ENCODE peak calls at places on chromosome 2, in four cellular contexts. One of them, this sample, is unnamed.

GRCh38 chr2:112916145-112916571 is 5.2 kb downstream of the IL37 start:
- DNase-seq in GM12878: no peak
- DNase-seq in IMR-90: no peak
- DNase-seq in K562: no peak
- DNase-seq in this sample: no peak

GRCh38 chr2:178419123-178419522 is 31.9 kb downstream of the PRKRA start:
- DNase-seq in IMR-90: peak
- DNase-seq in GM12878: no peak
- DNase-seq in K562: no peak
- DNase-seq in this sample: peak

GRCh38 chr2:242032780-242033656 is 163.5 kb downstream of the RTP5 start:
- DNase-seq in IMR-90: no peak
- DNase-seq in K562: no peak
- DNase-seq in GM12878: no peak
- DNase-seq in this sample: no peak

GRCh38 chr2:2325538-2325937 is 5.5 kb downstream of the MYT1L start:
- DNase-seq in GM12878: no peak
- DNase-seq in K562: no peak
- DNase-seq in IMR-90: no peak
- DNase-seq in this sample: no peak

GRCh38 chr2:218169757-218170546 is 3.2 kb upstream of the CXCR1 start:
- DNase-seq in GM12878: no peak
- DNase-seq in K562: no peak
- DNase-seq in IMR-90: peak
- DNase-seq in this sample: no peak

GRCh38 chr2:29528891-29529520 is 392.4 kb downstream of the ALK start:
- DNase-seq in K562: no peak
- DNase-seq in IMR-90: peak
- DNase-seq in GM12878: no peak
- DNase-seq in this sample: no peak

GRCh38 chr2:105790467-105791118 is 45.9 kb downstream of the NCK2 start:
- DNase-seq in IMR-90: no peak
- DNase-seq in GM12878: no peak
- DNase-seq in K562: no peak
- DNase-seq in this sample: no peak

GRCh38 chr2:231568785-231569435 is 23.8 kb upstream of the TEX44 start:
- DNase-seq in K562: no peak
- DNase-seq in GM12878: no peak
- DNase-seq in IMR-90: no peak
- DNase-seq in this sample: no peak

GRCh38 chr2:29066989-29067605 is 7.2 kb downstream of the PCARE start:
- DNase-seq in GM12878: no peak
- DNase-seq in K562: no peak
- DNase-seq in IMR-90: peak
- DNase-seq in this sample: no peak

GRCh38 chr2:31414601-31415241 is at the start of gene XDH:
- DNase-seq in GM12878: no peak
- DNase-seq in K562: no peak
- DNase-seq in IMR-90: no peak
- DNase-seq in this sample: no peak
- H2AFZ ChIP-seq in GM12878: no peak
- H2AFZ ChIP-seq in K562: no peak
- H2AFZ ChIP-seq in IMR-90: peak
- H2AFZ ChIP-seq in this sample: no peak

GRCh38 chr2:148745151-148745851 is 100.8 kb downstream of the EPC2 start:
- DNase-seq in GM12878: no peak
- DNase-seq in IMR-90: peak
- DNase-seq in K562: no peak
- DNase-seq in this sample: no peak
- TF ChIP-seq FOS in GM12878: no peak
- TF ChIP-seq FOS in IMR-90: no peak
- TF ChIP-seq FOS in K562: no peak
- TF ChIP-seq FOS in this sample: no peak

GRCh38 chr2:46179037-46179621 is 118.1 kb upstream of the EPAS1 start:
- DNase-seq in IMR-90: peak
- DNase-seq in K562: peak
- DNase-seq in GM12878: peak
- DNase-seq in this sample: peak

GRCh38 chr2:46174559-46175170 is 122.5 kb upstream of the EPAS1 start:
- DNase-seq in GM12878: no peak
- DNase-seq in IMR-90: no peak
- DNase-seq in K562: no peak
- DNase-seq in this sample: no peak

GRCh38 chr2:46175409-46175808 is 121.8 kb upstream of the EPAS1 start:
- DNase-seq in K562: no peak
- DNase-seq in GM12878: no peak
- DNase-seq in IMR-90: peak
- DNase-seq in this sample: no peak

GRCh38 chr2:46180189-46180588 is 117.0 kb upstream of the EPAS1 start:
- DNase-seq in GM12878: no peak
- DNase-seq in K562: no peak
- DNase-seq in IMR-90: no peak
- DNase-seq in this sample: no peak

DNA sequence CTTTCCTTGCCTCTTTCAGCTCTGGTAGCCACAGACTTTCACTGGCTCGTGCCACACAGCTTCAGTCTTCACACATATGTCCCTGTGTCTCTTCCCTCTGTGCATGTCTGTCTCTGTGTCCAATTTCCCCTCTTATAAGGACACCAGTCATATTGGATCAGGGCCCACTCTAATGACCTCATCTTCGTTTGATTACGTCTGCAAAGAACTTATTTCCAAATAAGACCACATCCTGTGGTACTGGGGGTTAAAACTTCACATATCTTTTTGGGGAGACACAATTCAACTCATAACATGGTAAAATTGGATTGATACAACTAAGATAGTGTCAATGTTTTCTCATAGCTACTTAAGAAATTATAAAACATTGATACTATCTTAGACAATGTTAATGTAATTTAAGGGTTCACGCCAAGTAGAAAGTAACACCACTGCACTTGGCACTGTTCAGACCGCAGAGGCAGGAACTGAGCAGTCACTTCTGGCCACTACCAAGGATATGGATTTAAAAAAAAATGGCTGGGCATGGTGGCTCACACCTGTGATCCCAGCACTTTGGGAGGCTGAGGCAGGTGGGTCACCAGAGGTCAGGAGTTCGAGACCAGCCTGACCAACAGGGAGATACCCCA is 119.6 kb upstream of the EPAS1 start:
- DNase-seq in K562: no peak
- DNase-seq in GM12878: no peak
- DNase-seq in IMR-90: peak
- DNase-seq in this sample: no peak
- TF ChIP-seq POLR2A in K562: no peak
- TF ChIP-seq POLR2A in GM12878: no peak
- TF ChIP-seq POLR2A in IMR-90: no peak
- TF ChIP-seq POLR2A in this sample: no peak

GRCh38 chr2:143700865-143701264 is 571.6 kb downstream of the ARHGAP15 start:
- DNase-seq in IMR-90: no peak
- DNase-seq in K562: no peak
- DNase-seq in GM12878: no peak
- DNase-seq in this sample: no peak

GRCh38 chr2:143696651-143697050 is 567.4 kb downstream of the ARHGAP15 start:
- DNase-seq in IMR-90: no peak
- DNase-seq in K562: no peak
- DNase-seq in GM12878: no peak
- DNase-seq in this sample: no peak

GRCh38 chr2:143697744-143698143 is 568.5 kb downstream of the ARHGAP15 start:
- DNase-seq in IMR-90: no peak
- DNase-seq in K562: no peak
- DNase-seq in GM12878: no peak
- DNase-seq in this sample: no peak

GRCh38 chr2:143698888-143699570 is 569.8 kb downstream of the ARHGAP15 start:
- DNase-seq in K562: no peak
- DNase-seq in GM12878: no peak
- DNase-seq in IMR-90: no peak
- DNase-seq in this sample: no peak

DNA sequence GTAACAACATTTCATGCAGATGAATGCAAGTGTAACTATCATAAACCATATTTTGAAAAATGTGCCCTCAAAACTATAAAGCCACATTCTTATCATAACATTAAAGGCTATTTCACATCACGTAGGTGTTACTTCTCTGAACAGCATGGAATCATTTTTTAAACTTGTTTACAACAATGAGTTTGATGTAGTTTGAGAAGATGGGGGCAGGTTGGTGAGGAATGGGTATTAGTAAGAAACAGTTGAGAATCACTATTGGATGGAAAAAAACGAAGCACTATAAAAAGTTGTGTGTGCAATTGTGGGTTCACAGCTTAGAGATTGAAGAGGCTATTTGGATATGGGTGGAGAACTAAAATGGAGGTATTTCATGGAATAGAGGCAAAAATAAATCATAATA is 569.1 kb downstream of the ARHGAP15 start:
- DNase-seq in K562: no peak
- DNase-seq in GM12878: no peak
- DNase-seq in IMR-90: no peak
- DNase-seq in this sample: no peak
- H2AFZ ChIP-seq in K562: no peak
- H2AFZ ChIP-seq in GM12878: no peak
- H2AFZ ChIP-seq in IMR-90: no peak
- H2AFZ ChIP-seq in this sample: no peak

GRCh38 chr2:96835830-96836229 is 8.0 kb downstream of the ANKRD23 start:
- DNase-seq in IMR-90: no peak
- DNase-seq in GM12878: no peak
- DNase-seq in K562: no peak
- DNase-seq in this sample: no peak

GRCh38 chr2:96831679-96832078 is 12.1 kb downstream of the ANKRD23 start:
- DNase-seq in GM12878: no peak
- DNase-seq in K562: no peak
- DNase-seq in IMR-90: no peak
- DNase-seq in this sample: no peak

GRCh38 chr2:96830064-96830562 is 13.7 kb downstream of the ANKRD23 start:
- DNase-seq in K562: peak
- DNase-seq in IMR-90: no peak
- DNase-seq in GM12878: no peak
- DNase-seq in this sample: no peak

GRCh38 chr2:96832401-96832750 is 11.4 kb downstream of the ANKRD23 start:
- DNase-seq in IMR-90: no peak
- DNase-seq in GM12878: no peak
- DNase-seq in K562: no peak
- DNase-seq in this sample: no peak

GRCh38 chr2:96832751-96833507 is 10.9 kb downstream of the ANKRD23 start:
- DNase-seq in GM12878: no peak
- DNase-seq in K562: no peak
- DNase-seq in IMR-90: peak
- DNase-seq in this sample: no peak
- TF ChIP-seq FOS in GM12878: no peak
- TF ChIP-seq FOS in K562: no peak
- TF ChIP-seq FOS in IMR-90: no peak
- TF ChIP-seq FOS in this sample: no peak

DNA sequence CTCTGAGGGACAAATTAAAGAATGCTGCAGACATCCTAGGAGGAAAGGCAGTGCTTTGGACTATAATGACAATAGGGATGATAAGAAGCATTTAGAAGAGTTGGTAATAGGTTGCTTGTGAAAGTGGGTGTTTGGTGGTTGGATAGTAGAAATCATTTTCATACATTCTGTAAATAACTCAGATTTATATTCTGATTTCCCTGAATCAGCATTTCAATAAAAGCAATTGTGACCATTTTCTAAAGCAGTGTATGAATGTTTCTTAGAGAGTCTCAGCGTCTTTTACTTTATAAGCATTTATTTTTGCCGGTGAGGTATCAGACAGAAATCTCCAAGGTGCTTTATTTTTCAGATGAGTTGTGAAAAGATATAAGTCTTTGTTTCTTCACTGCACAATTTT is 1099.0 kb upstream of the LRRTM1 start:
- DNase-seq in IMR-90: no peak
- DNase-seq in K562: no peak
- DNase-seq in GM12878: no peak
- DNase-seq in this sample: no peak
- TF ChIP-seq POLR2A in IMR-90: no peak
- TF ChIP-seq POLR2A in K562: no peak
- TF ChIP-seq POLR2A in GM12878: no peak
- TF ChIP-seq POLR2A in this sample: no peak